ENCODE peak calls at places on chromosomes 11 and 22, in nine cellular contexts. T is neural progenitor cell; V is endothelial cell of umbilical vein; D is naive thymus-derived CD4-positive, alpha-beta T cell; Q is cardiac muscle cell; J is left ventricle myocardium inferior; U is GM23248; W is right atrium auricular region; E is small intestine. O is an unnamed sample. For H3K36me3 and H3K4me1, the result is how much of the 10 kb centered on the place peaks cover.

GRCh38 chr11:105740164-105740903 is 130.5 kb downstream of the GRIA4 start:
- DNase-seq in T (no peak), V (no peak), D (no peak), Q (no peak), J (no peak), U (no peak), W (no peak), E (no peak), O (no peak)

GRCh38 chr11:15106201-15106965 is 8.3 kb upstream of the INSC start:
- DNase-seq in T (peak), V (no peak), D (no peak), Q (no peak), J (no peak), U (peak), W (no peak), E (no peak), O (no peak)

GRCh38 chr11:45937916-45938315 is 15.5 kb downstream of the LARGE2 start:
- DNase-seq in T (no peak), V (no peak), D (no peak), Q (no peak), J (no peak), U (no peak), W (no peak), E (no peak), O (no peak)

GRCh38 chr22:24066260-24066659 is 55.2 kb downstream of the CABIN1 start:
- DNase-seq in T (no peak), V (no peak), D (no peak), Q (no peak), J (peak), U (peak), W (no peak), E (peak), O (no peak)

GRCh38 chr11:44860967-44861828 is 89.5 kb downstream of the TP53I11 start:
- DNase-seq in T (no peak), V (no peak), D (no peak), Q (no peak), J (no peak), U (no peak), W (no peak), E (no peak), O (no peak)

GRCh38 chr22:47169801-47170140 is 407.3 kb downstream of the TBC1D22A start:
- DNase-seq in T (no peak), V (no peak), D (no peak), Q (no peak), J (no peak), U (no peak), W (no peak), E (no peak), O (no peak)

GRCh38 chr11:1825039-1825740 is 9.6 kb upstream of the SYT8 start:
- DNase-seq in T (peak), V (no peak), D (no peak), Q (peak), J (peak), U (no peak), W (no peak), E (peak), O (no peak)

GRCh38 chr22:20569059-20570058 is 61.9 kb downstream of the MED15 start:
- DNase-seq in T (no peak), V (no peak), D (peak), Q (no peak), J (peak), U (peak), W (peak), E (peak), O (no peak)

GRCh38 chr11:30573951-30574350 is 12.2 kb downstream of the MPPED2 start:
- DNase-seq in T (no peak), V (no peak), D (no peak), Q (no peak), J (no peak), U (no peak), W (no peak), E (no peak), O (no peak)

GRCh38 chr11:4049006-4049405 is 45.6 kb upstream of the RRM1 start:
- DNase-seq in T (no peak), V (no peak), D (no peak), Q (no peak), J (no peak), U (no peak), W (no peak), E (no peak), O (no peak)

GRCh38 chr11:42253156-42253555 is 793.7 kb upstream of the LRRC4C start:
- DNase-seq in T (no peak), V (no peak), D (no peak), Q (no peak), J (no peak), U (no peak), W (no peak), E (no peak), O (no peak)

GRCh38 chr11:112834277-112834755 is 126.9 kb upstream of the NCAM1 start:
- DNase-seq in T (no peak), V (no peak), D (no peak), Q (peak), J (peak), U (no peak), W (no peak), E (no peak), O (no peak)

GRCh38 chr11:78062671-78063070 is 990 bp upstream of the THRSP start:
- DNase-seq in T (no peak), V (no peak), D (no peak), Q (no peak), J (no peak), U (no peak), W (no peak), E (no peak), O (no peak)

GRCh38 chr22:37657590-37658132 is 862 bp upstream of the PDXP start:
- DNase-seq in T (peak), V (no peak), D (no peak), Q (peak), J (no peak), U (peak), W (no peak), E (peak), O (no peak)

GRCh38 chr11:104343578-104343977 is 179.6 kb upstream of the PDGFD start:
- DNase-seq in T (peak), V (peak), D (no peak), Q (peak), J (no peak), U (peak), W (no peak), E (no peak), O (peak)

GRCh38 chr22:24994070-24994763 is 41.7 kb downstream of the KIAA1671 start:
- DNase-seq in T (peak), V (no peak), D (peak), Q (peak), J (no peak), U (peak), W (no peak), E (peak), O (no peak)

GRCh38 chr11:2257023-2257700 is 13.2 kb downstream of the ASCL2 start:
- DNase-seq in T (no peak), V (no peak), D (no peak), Q (no peak), J (no peak), U (no peak), W (peak), E (peak), O (no peak)

GRCh38 chr11:66488957-66489356 is 8.7 kb downstream of the DPP3 start:
- DNase-seq in T (no peak), V (no peak), D (no peak), Q (no peak), J (no peak), U (no peak), W (no peak), E (no peak), O (no peak)
- H3K36me3 ChIP-seq in T (under half), V (under half), D (under half), Q (under half), J (under half), U (under half), W (under half), E (under half), O (under half)

GRCh38 chr11:12245091-12245490 is 132.3 kb upstream of the PARVA start:
- DNase-seq in T (no peak), V (no peak), D (no peak), Q (no peak), J (no peak), U (peak), W (peak), E (no peak), O (no peak)
- H3K4me1 ChIP-seq in T (under half), V (under half), D (under half), Q (under half), J (half or more), U (under half), W (half or more), E (under half), O (half or more)

DNA sequence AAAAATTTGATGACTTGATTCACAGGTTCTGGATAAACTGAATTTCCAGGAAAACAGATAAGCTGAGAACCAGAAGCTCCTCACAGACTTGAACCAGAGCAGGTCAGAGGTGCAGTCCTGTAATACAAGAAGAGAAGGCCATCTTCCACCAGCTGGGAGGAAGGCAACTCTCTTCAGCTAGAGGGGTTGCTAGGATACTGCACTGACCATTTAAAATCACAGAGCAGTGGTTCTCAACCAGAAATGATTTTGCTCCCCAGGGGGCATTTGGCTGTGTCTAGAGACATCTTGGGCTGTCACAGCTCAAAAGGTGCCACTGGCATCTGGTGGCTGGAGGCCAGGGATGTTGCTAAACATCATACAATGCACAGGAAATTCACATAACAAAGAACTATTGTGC is 17.2 kb downstream of the OPCML start:
- DNase-seq in T (no peak), V (no peak), D (no peak), Q (no peak), J (no peak), U (no peak), W (no peak), E (no peak), O (no peak)
- H3K27ac ChIP-seq in T (no peak), V (no peak), D (no peak), Q (no peak), J (no peak), U (no peak), W (no peak), E (no peak), O (no peak)

GRCh38 chr11:57325735-57326048 is 940 bp upstream of the TNKS1BP1 start:
- DNase-seq in T (no peak), V (peak), D (no peak), Q (no peak), J (peak), U (no peak), W (peak), E (peak), O (no peak)

GRCh38 chr11:57324154-57324885 is 432 bp downstream of the TNKS1BP1 start:
- DNase-seq in T (peak), V (peak), D (peak), Q (peak), J (peak), U (peak), W (no peak), E (no peak), O (peak)

GRCh38 chr11:57324886-57325734 is at the start of gene TNKS1BP1:
- DNase-seq in T (peak), V (peak), D (peak), Q (peak), J (peak), U (peak), W (peak), E (peak), O (peak)

GRCh38 chr11:57330029-57330428 is 5.3 kb upstream of the TNKS1BP1 start:
- DNase-seq in T (no peak), V (no peak), D (no peak), Q (no peak), J (no peak), U (no peak), W (no peak), E (no peak), O (no peak)

GRCh38 chr11:57327721-57328120 is 3.0 kb upstream of the TNKS1BP1 start:
- DNase-seq in T (no peak), V (no peak), D (no peak), Q (no peak), J (no peak), U (no peak), W (no peak), E (no peak), O (no peak)
- H3K36me3 ChIP-seq in T (under half), V (under half), D (under half), Q (under half), J (half or more), U (under half), W (half or more), E (under half), O (half or more)

O was measured in SJCRH30.